ENCODE peak calls at places on chromosome 11, in seven cellular contexts. J, T, X, C, I, O and U are unnamed samples.

GRCh38 chr11:106397787-106398355 is 320.4 kb downstream of the AASDHPPT start:
- DNase-seq in J (no peak), T (no peak), X (no peak), C (no peak), I (no peak), O (no peak), U (no peak)

GRCh38 chr11:64444838-64445441 is 86.0 kb downstream of the RPS6KA4 start:
- DNase-seq in J (no peak), T (peak; percentile 38), X (peak; percentile 47), C (no peak), I (no peak), O (no peak), U (no peak)

GRCh38 chr11:115488945-115489344 is 15.3 kb downstream of the CADM1 start:
- DNase-seq in J (peak; percentile 72), T (no peak), X (no peak), C (no peak), I (no peak), O (no peak), U (no peak)

GRCh38 chr11:74014880-74015279 is 6.0 kb upstream of the UCP3 start:
- DNase-seq in J (no peak), T (no peak), X (no peak), C (no peak), I (no peak), O (no peak), U (no peak)

GRCh38 chr11:78564889-78565467 is 9.7 kb downstream of the NARS2 start:
- DNase-seq in J (no peak), T (no peak), X (no peak), C (no peak), I (no peak), O (no peak), U (no peak)

GRCh38 chr11:74037309-74037708 is 28.4 kb upstream of the UCP3 start:
- DNase-seq in J (no peak), T (no peak), X (no peak), C (no peak), I (no peak), O (no peak), U (no peak)

GRCh38 chr11:12677131-12677530 is 2.9 kb downstream of the TEAD1 start:
- DNase-seq in J (no peak), T (peak; percentile 57), X (no peak), C (no peak), I (no peak), O (no peak), U (no peak)

GRCh38 chr11:80109031-80109430 is 668.2 kb upstream of the TENM4 start:
- DNase-seq in J (no peak), T (no peak), X (no peak), C (no peak), I (no peak), O (no peak), U (no peak)

GRCh38 chr11:112345708-112346107 is 85.0 kb upstream of the PLET1 start:
- DNase-seq in J (no peak), T (peak; percentile 32), X (peak; percentile 19), C (no peak), I (no peak), O (peak; percentile 54), U (no peak)

GRCh38 chr11:72924568-72925190 is 110.5 kb downstream of the ATG16L2 start:
- DNase-seq in J (peak; percentile 5), T (peak; percentile 22), X (peak; percentile 13), C (peak; percentile 13), I (no peak), O (no peak), U (no peak)

GRCh38 chr11:85602551-85603218 is 24.5 kb downstream of the DLG2 start:
- DNase-seq in J (no peak), T (no peak), X (no peak), C (no peak), I (no peak), O (no peak), U (no peak)

GRCh38 chr11:70572974-70573260 is 174.6 kb downstream of the CTTN start:
- DNase-seq in J (no peak), T (no peak), X (no peak), C (no peak), I (no peak), O (no peak), U (no peak)

GRCh38 chr11:123560001-123560400 is 94.4 kb downstream of the SCN3B start:
- DNase-seq in J (no peak), T (peak; percentile 72), X (no peak), C (no peak), I (no peak), O (no peak), U (no peak)

GRCh38 chr11:15113381-15113780 is 1.3 kb upstream of the INSC start:
- DNase-seq in J (no peak), T (no peak), X (no peak), C (peak; percentile 73), I (peak; percentile 33), O (no peak), U (peak; percentile 45)

GRCh38 chr11:46504817-46505613 is 88.8 kb downstream of the AMBRA1 start:
- DNase-seq in J (peak; percentile 67), T (no peak), X (peak; percentile 19), C (no peak), I (no peak), O (no peak), U (no peak)

GRCh38 chr11:131041331-131042040 is 125.2 kb upstream of the SNX19 start:
- DNase-seq in J (no peak), T (no peak), X (no peak), C (no peak), I (no peak), O (no peak), U (no peak)

GRCh38 chr11:117583063-117583801 is 213.8 kb downstream of the DSCAML1 start:
- DNase-seq in J (no peak), T (peak; percentile 49), X (no peak), C (no peak), I (no peak), O (no peak), U (no peak)

GRCh38 chr11:59666969-59667368 is 1.9 kb downstream of the PATL1 start:
- DNase-seq in J (no peak), T (no peak), X (no peak), C (no peak), I (no peak), O (no peak), U (no peak)

DNA sequence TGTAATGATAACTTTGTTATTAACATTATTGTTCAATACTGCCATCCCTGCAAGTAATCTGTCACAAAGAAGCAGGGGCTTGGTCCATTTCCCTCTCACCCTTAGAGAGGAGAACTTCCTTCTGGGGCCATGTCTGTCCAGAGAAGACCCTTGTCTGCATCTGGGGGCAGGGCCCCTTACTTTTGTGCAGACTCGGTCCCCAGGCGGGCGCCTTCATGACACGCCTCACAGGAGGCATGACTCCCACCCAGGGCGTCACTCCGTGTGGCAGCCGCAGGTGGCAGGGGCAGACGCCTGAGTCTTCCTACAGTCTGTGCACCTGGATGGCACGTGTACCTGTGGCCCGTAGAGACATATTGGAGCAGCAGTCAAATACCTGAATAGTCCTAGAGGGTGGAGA is 21.8 kb upstream of the B3GAT1 start:
- DNase-seq in J (no peak), T (no peak), X (no peak), C (no peak), I (no peak), O (no peak), U (no peak)
- TF ChIP-seq TAF1 in J (no peak), T (no peak), X (no peak), C (no peak), I (no peak), O (no peak), U (no peak)

GRCh38 chr11:75272391-75272790 is 31.8 kb downstream of the TPBGL start:
- DNase-seq in J (no peak), T (no peak), X (no peak), C (no peak), I (no peak), O (no peak), U (no peak)

GRCh38 chr11:75271730-75272129 is 31.2 kb downstream of the TPBGL start:
- DNase-seq in J (no peak), T (no peak), X (no peak), C (no peak), I (no peak), O (no peak), U (no peak)

GRCh38 chr11:75273989-75274391 is 33.4 kb downstream of the TPBGL start:
- DNase-seq in J (no peak), T (no peak), X (no peak), C (no peak), I (no peak), O (no peak), U (no peak)

GRCh38 chr11:75273331-75273988 is 32.9 kb downstream of the TPBGL start:
- DNase-seq in J (no peak), T (no peak), X (no peak), C (no peak), I (no peak), O (no peak), U (no peak)

DNA sequence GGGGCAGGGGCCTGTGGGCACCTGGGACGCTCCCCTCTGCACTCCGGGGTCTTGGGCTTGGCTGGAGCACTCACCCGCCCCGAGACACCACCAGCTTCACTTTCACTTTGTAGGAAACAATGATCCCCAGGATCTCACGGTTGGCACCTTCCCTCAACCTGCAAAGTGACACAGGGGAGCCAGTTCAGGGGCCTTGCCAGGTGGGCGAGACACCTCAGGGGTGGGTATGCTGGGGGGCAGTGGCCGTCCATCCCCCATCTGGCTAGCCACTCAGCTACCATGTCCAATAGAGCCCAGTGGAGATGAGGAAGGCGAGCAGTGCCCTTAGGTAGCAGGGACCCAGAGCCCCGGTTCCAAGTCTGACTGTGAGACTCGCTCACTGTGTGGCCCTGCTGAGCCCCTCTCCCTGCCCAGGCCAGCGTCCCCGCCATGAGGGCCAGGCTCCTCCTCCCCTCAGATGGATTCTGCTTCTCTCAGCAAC is 32.3 kb downstream of the TPBGL start:
- DNase-seq in J (no peak), T (no peak), X (no peak), C (no peak), I (no peak), O (no peak), U (no peak)
- TF ChIP-seq TAF1 in J (no peak), T (no peak), X (no peak), C (no peak), I (no peak), O (no peak), U (no peak)

DNA sequence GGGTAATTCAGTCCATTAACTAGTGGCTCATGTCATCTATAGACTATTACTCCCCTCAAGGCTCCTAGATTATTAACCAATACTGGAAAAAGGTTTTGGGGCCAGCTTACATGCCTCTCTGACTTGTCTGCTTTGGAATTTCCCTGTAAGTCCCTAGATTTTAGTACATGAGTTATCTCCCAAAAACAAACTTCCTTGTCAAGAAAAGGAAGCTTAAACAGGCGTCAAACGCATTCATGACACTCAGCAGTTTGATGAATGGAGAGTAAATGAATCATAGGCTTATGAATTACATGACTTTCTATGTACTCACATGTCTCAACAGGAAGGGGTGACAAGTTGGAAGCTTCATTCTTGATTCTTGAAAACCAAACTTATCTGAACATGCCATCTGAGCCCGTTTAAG is 70.8 kb downstream of the BLID start:
- DNase-seq in J (no peak), T (no peak), X (no peak), C (no peak), I (no peak), O (no peak), U (no peak)
- TF ChIP-seq TAF1 in J (no peak), T (no peak), X (no peak), C (no peak), I (no peak), O (no peak), U (no peak)

GRCh38 chr11:34449013-34449412 is 10.3 kb downstream of the CAT start:
- DNase-seq in J (no peak), T (no peak), X (no peak), C (no peak), I (no peak), O (no peak), U (no peak)
- TF ChIP-seq TAF1 in J (no peak), T (no peak), X (no peak), C (no peak), I (no peak), O (no peak), U (no peak)